ENCODE peak calls at places on chromosome 14, in ten cellular contexts. One of them, this sample, is unnamed.

GRCh38 chr14:43483415-43483814 is 1023.7 kb downstream of the FSCB start:
- DNase-seq in cardiac muscle cell: no peak
- DNase-seq in IMR-90: no peak
- DNase-seq in PC-3: no peak
- DNase-seq in Calu3: no peak
- DNase-seq in tibial artery: no peak
- DNase-seq in fibroblast of the aortic adventitia: no peak
- DNase-seq in neural crest cell: no peak
- DNase-seq in GM13976: no peak
- DNase-seq in left ventricle myocardium inferior: no peak
- DNase-seq in this sample: no peak

GRCh38 chr14:56310643-56311042 is 192.4 kb downstream of the PELI2 start:
- DNase-seq in neural crest cell: no peak
- DNase-seq in GM13976: no peak
- DNase-seq in tibial artery: no peak
- DNase-seq in PC-3: no peak
- DNase-seq in cardiac muscle cell: peak; percentile 6
- DNase-seq in left ventricle myocardium inferior: no peak
- DNase-seq in fibroblast of the aortic adventitia: peak; percentile 22
- DNase-seq in IMR-90: peak; percentile 59
- DNase-seq in Calu3: no peak
- DNase-seq in this sample: no peak

GRCh38 chr14:79281244-79282199 is 929.8 kb downstream of the DIO2 start:
- DNase-seq in PC-3: no peak
- DNase-seq in GM13976: no peak
- DNase-seq in IMR-90: no peak
- DNase-seq in neural crest cell: no peak
- DNase-seq in cardiac muscle cell: peak; percentile 34
- DNase-seq in tibial artery: no peak
- DNase-seq in fibroblast of the aortic adventitia: no peak
- DNase-seq in Calu3: no peak
- DNase-seq in left ventricle myocardium inferior: no peak
- DNase-seq in this sample: no peak

GRCh38 chr14:80005561-80005960 is 205.7 kb downstream of the DIO2 start:
- DNase-seq in GM13976: no peak
- DNase-seq in Calu3: no peak
- DNase-seq in left ventricle myocardium inferior: no peak
- DNase-seq in PC-3: no peak
- DNase-seq in cardiac muscle cell: no peak
- DNase-seq in tibial artery: no peak
- DNase-seq in IMR-90: no peak
- DNase-seq in neural crest cell: no peak
- DNase-seq in fibroblast of the aortic adventitia: no peak
- DNase-seq in this sample: no peak

GRCh38 chr14:104090071-104090748 is 4.7 kb downstream of the ASPG start:
- DNase-seq in neural crest cell: no peak
- DNase-seq in fibroblast of the aortic adventitia: no peak
- DNase-seq in tibial artery: peak; percentile 59
- DNase-seq in IMR-90: no peak
- DNase-seq in cardiac muscle cell: no peak
- DNase-seq in PC-3: no peak
- DNase-seq in left ventricle myocardium inferior: peak; percentile 7
- DNase-seq in GM13976: no peak
- DNase-seq in Calu3: no peak
- DNase-seq in this sample: no peak

GRCh38 chr14:33986804-33987203 is 35.9 kb upstream of the EGLN3 start:
- DNase-seq in fibroblast of the aortic adventitia: peak; percentile 58
- DNase-seq in neural crest cell: no peak
- DNase-seq in left ventricle myocardium inferior: no peak
- DNase-seq in Calu3: peak; percentile 9
- DNase-seq in tibial artery: no peak
- DNase-seq in PC-3: peak; percentile 75
- DNase-seq in GM13976: no peak
- DNase-seq in cardiac muscle cell: no peak
- DNase-seq in IMR-90: peak; percentile 84
- DNase-seq in this sample: no peak

GRCh38 chr14:67722293-67722692 is 20.6 kb downstream of the RDH12 start:
- DNase-seq in tibial artery: peak; percentile 73
- DNase-seq in Calu3: no peak
- DNase-seq in neural crest cell: no peak
- DNase-seq in IMR-90: peak; percentile 37
- DNase-seq in left ventricle myocardium inferior: peak; percentile 84
- DNase-seq in cardiac muscle cell: peak; percentile 53
- DNase-seq in fibroblast of the aortic adventitia: peak; percentile 81
- DNase-seq in GM13976: no peak
- DNase-seq in PC-3: no peak
- DNase-seq in this sample: no peak

GRCh38 chr14:65604946-65605345 is 192.4 kb downstream of the FUT8 start:
- DNase-seq in neural crest cell: no peak
- DNase-seq in tibial artery: no peak
- DNase-seq in fibroblast of the aortic adventitia: no peak
- DNase-seq in Calu3: no peak
- DNase-seq in PC-3: peak; percentile 35
- DNase-seq in left ventricle myocardium inferior: no peak
- DNase-seq in IMR-90: peak; percentile 13
- DNase-seq in cardiac muscle cell: no peak
- DNase-seq in GM13976: no peak
- DNase-seq in this sample: no peak

GRCh38 chr14:97410667-97411286 is 613.6 kb downstream of the VRK1 start:
- DNase-seq in cardiac muscle cell: no peak
- DNase-seq in IMR-90: no peak
- DNase-seq in neural crest cell: peak; percentile 7
- DNase-seq in Calu3: no peak
- DNase-seq in fibroblast of the aortic adventitia: no peak
- DNase-seq in tibial artery: no peak
- DNase-seq in left ventricle myocardium inferior: no peak
- DNase-seq in PC-3: peak; percentile 35
- DNase-seq in GM13976: no peak
- DNase-seq in this sample: no peak

GRCh38 chr14:23164250-23164649 is 19.2 kb downstream of the SLC7A8 start:
- DNase-seq in cardiac muscle cell: no peak
- DNase-seq in left ventricle myocardium inferior: no peak
- DNase-seq in fibroblast of the aortic adventitia: peak; percentile 92
- DNase-seq in Calu3: no peak
- DNase-seq in PC-3: no peak
- DNase-seq in tibial artery: no peak
- DNase-seq in IMR-90: no peak
- DNase-seq in GM13976: no peak
- DNase-seq in neural crest cell: no peak
- DNase-seq in this sample: no peak

GRCh38 chr14:93281937-93282336 is 50.9 kb downstream of the BTBD7 start:
- DNase-seq in cardiac muscle cell: no peak
- DNase-seq in left ventricle myocardium inferior: no peak
- DNase-seq in GM13976: no peak
- DNase-seq in Calu3: no peak
- DNase-seq in fibroblast of the aortic adventitia: peak; percentile 16
- DNase-seq in PC-3: no peak
- DNase-seq in neural crest cell: no peak
- DNase-seq in tibial artery: no peak
- DNase-seq in IMR-90: peak; percentile 54
- DNase-seq in this sample: no peak

GRCh38 chr14:96225745-96226151 is 21.1 kb downstream of the BDKRB2 start:
- DNase-seq in PC-3: peak; percentile 62
- DNase-seq in left ventricle myocardium inferior: peak; percentile 22
- DNase-seq in cardiac muscle cell: peak; percentile 55
- DNase-seq in IMR-90: peak; percentile 64
- DNase-seq in GM13976: no peak
- DNase-seq in tibial artery: no peak
- DNase-seq in fibroblast of the aortic adventitia: peak; percentile 79
- DNase-seq in Calu3: no peak
- DNase-seq in neural crest cell: no peak
- DNase-seq in this sample: no peak

GRCh38 chr14:76551906-76552305 is 176.0 kb downstream of the ESRRB start:
- DNase-seq in cardiac muscle cell: no peak
- DNase-seq in left ventricle myocardium inferior: no peak
- DNase-seq in PC-3: no peak
- DNase-seq in fibroblast of the aortic adventitia: no peak
- DNase-seq in GM13976: no peak
- DNase-seq in IMR-90: no peak
- DNase-seq in tibial artery: no peak
- DNase-seq in neural crest cell: no peak
- DNase-seq in Calu3: no peak
- DNase-seq in this sample: no peak

GRCh38 chr14:33369972-33370371 is 431.3 kb downstream of the NPAS3 start:
- DNase-seq in fibroblast of the aortic adventitia: no peak
- DNase-seq in GM13976: peak; percentile 9
- DNase-seq in IMR-90: no peak
- DNase-seq in PC-3: no peak
- DNase-seq in neural crest cell: no peak
- DNase-seq in tibial artery: no peak
- DNase-seq in Calu3: no peak
- DNase-seq in left ventricle myocardium inferior: no peak
- DNase-seq in cardiac muscle cell: no peak
- DNase-seq in this sample: peak; percentile 15

GRCh38 chr14:52551696-52552062 is 626 bp downstream of the TXNDC16 start:
- DNase-seq in cardiac muscle cell: peak; percentile 42
- DNase-seq in fibroblast of the aortic adventitia: peak; percentile 52
- DNase-seq in GM13976: peak; percentile 20
- DNase-seq in Calu3: no peak
- DNase-seq in tibial artery: no peak
- DNase-seq in left ventricle myocardium inferior: no peak
- DNase-seq in PC-3: peak; percentile 48
- DNase-seq in IMR-90: peak; percentile 39
- DNase-seq in neural crest cell: no peak
- DNase-seq in this sample: peak; percentile 10
- TF ChIP-seq CTCF in cardiac muscle cell: peak; percentile 48
- TF ChIP-seq CTCF in fibroblast of the aortic adventitia: peak; percentile 47
- TF ChIP-seq CTCF in GM13976: no peak
- TF ChIP-seq CTCF in Calu3: no peak
- TF ChIP-seq CTCF in tibial artery: no peak
- TF ChIP-seq CTCF in left ventricle myocardium inferior: peak; percentile 23
- TF ChIP-seq CTCF in PC-3: peak; percentile 68
- TF ChIP-seq CTCF in IMR-90: peak; percentile 32
- TF ChIP-seq CTCF in neural crest cell: no peak
- TF ChIP-seq CTCF in this sample: peak; percentile 40

GRCh38 chr14:59020382-59020781 is 168.1 kb upstream of the DAAM1 start:
- DNase-seq in fibroblast of the aortic adventitia: peak; percentile 52
- DNase-seq in IMR-90: peak; percentile 46
- DNase-seq in left ventricle myocardium inferior: no peak
- DNase-seq in GM13976: no peak
- DNase-seq in Calu3: peak; percentile 38
- DNase-seq in PC-3: peak; percentile 77
- DNase-seq in tibial artery: no peak
- DNase-seq in neural crest cell: no peak
- DNase-seq in cardiac muscle cell: peak; percentile 39
- DNase-seq in this sample: no peak

GRCh38 chr14:59022144-59022543 is 166.3 kb upstream of the DAAM1 start:
- DNase-seq in cardiac muscle cell: no peak
- DNase-seq in tibial artery: no peak
- DNase-seq in PC-3: peak; percentile 77
- DNase-seq in left ventricle myocardium inferior: no peak
- DNase-seq in Calu3: no peak
- DNase-seq in neural crest cell: no peak
- DNase-seq in fibroblast of the aortic adventitia: no peak
- DNase-seq in IMR-90: no peak
- DNase-seq in GM13976: no peak
- DNase-seq in this sample: no peak

GRCh38 chr14:59018460-59018859 is 170.0 kb upstream of the DAAM1 start:
- DNase-seq in fibroblast of the aortic adventitia: no peak
- DNase-seq in tibial artery: no peak
- DNase-seq in IMR-90: no peak
- DNase-seq in GM13976: no peak
- DNase-seq in Calu3: no peak
- DNase-seq in neural crest cell: no peak
- DNase-seq in left ventricle myocardium inferior: no peak
- DNase-seq in PC-3: no peak
- DNase-seq in cardiac muscle cell: no peak
- DNase-seq in this sample: no peak

GRCh38 chr14:59017285-59017965 is 171.0 kb upstream of the DAAM1 start:
- DNase-seq in GM13976: no peak
- DNase-seq in fibroblast of the aortic adventitia: peak; percentile 79
- DNase-seq in cardiac muscle cell: no peak
- DNase-seq in tibial artery: no peak
- DNase-seq in neural crest cell: no peak
- DNase-seq in Calu3: no peak
- DNase-seq in IMR-90: no peak
- DNase-seq in PC-3: no peak
- DNase-seq in left ventricle myocardium inferior: no peak
- DNase-seq in this sample: no peak

DNA sequence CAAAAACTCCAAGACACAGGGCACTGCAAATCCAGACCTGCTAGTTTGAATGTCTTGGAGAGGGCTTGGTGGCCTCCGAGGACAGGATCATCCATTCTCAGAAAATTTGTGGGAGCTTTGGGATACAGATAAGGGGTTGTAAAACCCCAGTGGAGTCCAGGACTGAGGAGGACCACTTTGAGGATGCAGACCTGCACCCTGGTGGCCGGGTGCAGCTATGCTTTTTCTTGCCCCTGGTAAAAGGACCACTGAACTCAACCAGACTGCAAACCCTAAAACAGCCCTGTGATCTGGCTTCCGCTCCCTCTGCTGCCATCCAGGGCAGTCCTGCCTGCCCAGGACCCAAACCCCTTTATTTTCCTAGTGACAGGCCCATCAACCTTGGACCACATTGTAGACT is 169.5 kb upstream of the DAAM1 start:
- DNase-seq in left ventricle myocardium inferior: no peak
- DNase-seq in neural crest cell: no peak
- DNase-seq in GM13976: no peak
- DNase-seq in fibroblast of the aortic adventitia: no peak
- DNase-seq in PC-3: peak; percentile 53
- DNase-seq in tibial artery: no peak
- DNase-seq in IMR-90: peak; percentile 4
- DNase-seq in cardiac muscle cell: no peak
- DNase-seq in Calu3: peak; percentile 27
- DNase-seq in this sample: no peak
- TF ChIP-seq CTCF in left ventricle myocardium inferior: no peak
- TF ChIP-seq CTCF in neural crest cell: no peak
- TF ChIP-seq CTCF in GM13976: no peak
- TF ChIP-seq CTCF in fibroblast of the aortic adventitia: peak; percentile 29
- TF ChIP-seq CTCF in PC-3: peak; percentile 89
- TF ChIP-seq CTCF in tibial artery: no peak
- TF ChIP-seq CTCF in IMR-90: peak; percentile 34
- TF ChIP-seq CTCF in cardiac muscle cell: peak; percentile 37
- TF ChIP-seq CTCF in Calu3: peak; percentile 23
- TF ChIP-seq CTCF in this sample: no peak

DNA sequence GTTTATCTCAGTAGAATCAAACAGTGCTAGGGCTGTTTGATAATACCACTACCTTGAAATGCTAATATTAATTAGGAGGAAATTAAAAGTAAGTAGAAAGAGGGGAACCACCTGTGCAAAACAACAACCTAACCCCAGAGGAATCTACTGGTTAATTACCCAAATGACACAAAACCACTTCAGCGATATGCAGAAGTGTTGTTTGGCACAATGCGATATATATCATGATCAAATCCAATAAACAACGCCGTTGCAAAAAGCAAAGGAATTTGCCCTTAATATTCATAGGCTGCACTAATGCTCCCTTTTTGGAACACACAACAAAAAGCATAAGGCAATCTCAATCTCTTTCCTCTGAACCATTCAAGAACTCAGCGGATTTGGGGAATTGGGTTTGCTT is 1.6 kb downstream of the MAP4K5 start:
- DNase-seq in PC-3: peak; percentile 26
- DNase-seq in neural crest cell: no peak
- DNase-seq in cardiac muscle cell: no peak
- DNase-seq in Calu3: no peak
- DNase-seq in IMR-90: no peak
- DNase-seq in fibroblast of the aortic adventitia: peak; percentile 25
- DNase-seq in GM13976: no peak
- DNase-seq in left ventricle myocardium inferior: no peak
- DNase-seq in tibial artery: no peak
- DNase-seq in this sample: no peak
- TF ChIP-seq CTCF in PC-3: no peak
- TF ChIP-seq CTCF in neural crest cell: no peak
- TF ChIP-seq CTCF in cardiac muscle cell: no peak
- TF ChIP-seq CTCF in Calu3: no peak
- TF ChIP-seq CTCF in IMR-90: no peak
- TF ChIP-seq CTCF in fibroblast of the aortic adventitia: no peak
- TF ChIP-seq CTCF in GM13976: no peak
- TF ChIP-seq CTCF in left ventricle myocardium inferior: no peak
- TF ChIP-seq CTCF in tibial artery: no peak
- TF ChIP-seq CTCF in this sample: no peak

GRCh38 chr14:89936654-89937185 is 17.8 kb downstream of the EFCAB11 start:
- DNase-seq in fibroblast of the aortic adventitia: no peak
- DNase-seq in Calu3: no peak
- DNase-seq in tibial artery: no peak
- DNase-seq in PC-3: peak; percentile 26
- DNase-seq in cardiac muscle cell: no peak
- DNase-seq in neural crest cell: no peak
- DNase-seq in IMR-90: no peak
- DNase-seq in left ventricle myocardium inferior: no peak
- DNase-seq in GM13976: no peak
- DNase-seq in this sample: no peak
- TF ChIP-seq CTCF in fibroblast of the aortic adventitia: no peak
- TF ChIP-seq CTCF in Calu3: no peak
- TF ChIP-seq CTCF in tibial artery: no peak
- TF ChIP-seq CTCF in PC-3: peak; percentile 46
- TF ChIP-seq CTCF in cardiac muscle cell: no peak
- TF ChIP-seq CTCF in neural crest cell: no peak
- TF ChIP-seq CTCF in IMR-90: peak; percentile 35
- TF ChIP-seq CTCF in left ventricle myocardium inferior: no peak
- TF ChIP-seq CTCF in GM13976: no peak
- TF ChIP-seq CTCF in this sample: no peak